ENCODE peak calls at places on chromosomes 12 and 14, in ten cellular contexts. X, M, G, O, Y, P, F, C, E and A are unnamed samples.
A peak's percentile ranks its signal among the peaks of the same experiment; 100 is the strongest.

GRCh38 chr12:26678697-26679660 is 154.0 kb downstream of the ITPR2 start:
- DNase-seq in G (no peak), E (no peak), F (no peak), C (no peak), M (peak; percentile 29), O (no peak), X (no peak), P (no peak), Y (no peak), A (no peak)

GRCh38 chr14:100297320-100298300 is 8.6 kb downstream of the SLC25A29 start:
- DNase-seq in Y (peak; percentile 72), E (no peak), P (peak; percentile 31), C (no peak), M (peak; percentile 70), X (peak; percentile 75), F (peak; percentile 65), O (peak; percentile 80), G (peak; percentile 88), A (no peak)

GRCh38 chr14:63345826-63346225 is 27.1 kb upstream of the GPHB5 start:
- DNase-seq in O (no peak), C (no peak), F (no peak), P (no peak), X (no peak), Y (no peak), M (no peak), G (no peak), E (no peak), A (no peak)

GRCh38 chr12:9750276-9751203 is 10.2 kb downstream of the CD69 start:
- DNase-seq in F (peak; percentile 50), Y (peak; percentile 39), O (no peak), E (no peak), P (peak; percentile 14), C (peak; percentile 73), M (peak; percentile 68), G (peak; percentile 76), X (peak; percentile 75), A (peak; percentile 11)

GRCh38 chr12:124453419-124454351 is 113.7 kb downstream of the NCOR2 start:
- DNase-seq in O (peak; percentile 86), E (peak; percentile 56), P (no peak), G (peak; percentile 51), F (peak; percentile 72), M (peak; percentile 52), Y (peak; percentile 63), X (peak; percentile 66), C (peak; percentile 74), A (no peak)

GRCh38 chr12:110498984-110499706 is 2.8 kb downstream of the VPS29 start:
- DNase-seq in O (no peak), P (peak; percentile 25), G (peak; percentile 31), X (no peak), F (no peak), C (no peak), Y (no peak), E (no peak), M (peak; percentile 57), A (no peak)

GRCh38 chr14:60093606-60094005 is 1.9 kb downstream of the PCNX4 start:
- DNase-seq in Y (no peak), P (no peak), E (no peak), X (no peak), M (peak; percentile 21), C (no peak), G (no peak), F (no peak), O (no peak), A (no peak)

GRCh38 chr12:102021540-102022246 is 40.1 kb downstream of the WASHC3 start:
- DNase-seq in P (no peak), M (no peak), G (no peak), Y (no peak), X (no peak), E (no peak), F (no peak), O (no peak), C (peak; percentile 13), A (no peak)

GRCh38 chr12:132413931-132414588 is 75.9 kb upstream of the FBRSL1 start:
- DNase-seq in X (no peak), E (no peak), O (no peak), P (no peak), F (no peak), G (no peak), C (no peak), M (no peak), Y (no peak), A (no peak)

GRCh38 chr12:111686574-111687105 is 787 bp downstream of the ACAD10 start:
- DNase-seq in C (no peak), X (no peak), E (no peak), P (no peak), Y (no peak), O (no peak), F (no peak), G (peak; percentile 8), M (peak; percentile 19), A (no peak)

GRCh38 chr12:111685811-111686573 is at the start of the genes ACAD10 and BRAP:
- DNase-seq in G (peak; percentile 96), E (peak; percentile 63), F (peak; percentile 97), M (peak; percentile 92), X (peak; percentile 87), C (peak; percentile 88), P (peak; percentile 73), O (peak; percentile 95), Y (peak; percentile 94), A (peak; percentile 82)

GRCh38 chr12:111685322-111685810 is 390 bp downstream of the BRAP start:
- DNase-seq in F (peak; percentile 60), M (no peak), E (no peak), P (no peak), Y (no peak), O (no peak), C (no peak), X (no peak), G (no peak), A (no peak)

GRCh38 chr12:111687952-111688351 is 2.1 kb downstream of the ACAD10 start:
- DNase-seq in F (no peak), P (no peak), M (no peak), O (no peak), E (no peak), G (no peak), C (no peak), X (no peak), Y (no peak), A (no peak)

DNA sequence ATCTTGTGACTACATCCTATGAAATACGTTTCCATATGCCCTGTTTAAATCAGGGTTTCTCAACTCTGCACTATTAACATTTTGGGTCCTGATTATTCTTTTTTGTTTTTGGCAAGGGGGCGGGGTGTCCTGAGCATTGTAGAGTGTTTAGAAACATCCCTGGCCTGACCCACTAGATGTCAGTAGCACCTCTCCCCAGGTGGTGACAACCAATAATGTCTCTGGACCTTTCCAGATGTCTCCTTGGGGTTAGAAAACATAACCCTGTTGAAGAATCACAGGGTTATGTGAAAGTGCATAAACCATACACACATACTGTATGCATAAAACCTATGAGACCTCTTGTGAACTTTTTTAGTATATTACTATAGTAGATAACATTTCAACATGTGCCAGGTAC is 1.4 kb downstream of the ACAD10 start:
- DNase-seq in Y (no peak), C (peak; percentile 46), G (no peak), X (no peak), O (no peak), P (no peak), F (no peak), M (no peak), E (no peak), A (no peak)
- TF ChIP-seq CTCF in Y (no peak), C (peak; percentile 25), G (no peak), X (no peak), O (no peak), P (no peak), F (no peak), M (no peak), E (no peak), A (peak; percentile 7)

DNA sequence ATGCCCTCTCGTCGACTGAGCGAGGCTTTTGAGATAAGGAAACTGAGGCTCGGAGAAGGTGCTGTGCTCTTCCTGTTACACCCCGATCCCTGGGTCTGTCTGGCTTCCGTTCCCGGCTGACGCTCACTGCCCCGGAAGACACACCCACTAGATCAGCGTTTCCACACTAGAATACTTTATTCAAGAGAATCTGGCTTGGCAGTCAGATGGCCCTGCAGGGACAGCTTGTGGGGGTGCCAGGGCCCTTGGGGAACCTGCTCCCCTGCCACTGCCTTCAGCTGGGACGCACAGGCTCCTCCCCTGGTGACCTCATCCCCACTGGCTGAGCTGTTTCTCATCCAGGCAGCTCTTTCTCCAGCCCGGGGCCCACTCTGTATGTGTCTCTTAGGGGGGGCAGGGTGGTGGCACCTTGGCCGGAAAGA is 13.7 kb downstream of the PGF start:
- DNase-seq in C (no peak), M (peak; percentile 52), F (no peak), P (no peak), X (no peak), O (peak; percentile 58), E (no peak), Y (no peak), G (peak; percentile 31), A (no peak)
- H3K4me3 ChIP-seq in C (no peak overlapping the region), M (no peak overlapping the region), F (no peak overlapping the region), P (no peak overlapping the region), X (no peak overlapping the region), O (peak overlapping the region; percentile 19), E (no peak overlapping the region), Y (no peak overlapping the region), G (no peak overlapping the region), A (no peak overlapping the region)

GRCh38 chr14:49620182-49621113 is at the start of the genes MGAT2 and RPL36AL:
- DNase-seq in Y (peak; percentile 98), X (peak; percentile 93), O (peak; percentile 99), P (peak; percentile 98), G (peak; percentile 99), C (peak; percentile 92), F (peak; percentile 99), M (peak; percentile 99), E (peak; percentile 62), A (peak; percentile 97)
- TF ChIP-seq CTCF in Y (peak; percentile 43), X (peak; percentile 79), O (peak; percentile 49), P (peak; percentile 28), G (peak; percentile 41), C (peak; percentile 4), F (no peak), M (peak; percentile 5), E (peak; percentile 55), A (peak; percentile 32)

GRCh38 chr12:57834086-57834876 is 12.2 kb downstream of the CTDSP2 start:
- DNase-seq in F (no peak), C (peak; percentile 36), P (no peak), M (no peak), E (no peak), X (no peak), G (no peak), Y (no peak), O (no peak), A (no peak)

GRCh38 chr12:57835366-57836288 is 10.9 kb downstream of the CTDSP2 start:
- DNase-seq in F (no peak), E (no peak), Y (no peak), G (no peak), X (no peak), O (no peak), M (no peak), P (no peak), C (no peak), A (no peak)

GRCh38 chr12:57837779-57838562 is 8.6 kb downstream of the CTDSP2 start:
- DNase-seq in C (no peak), M (peak; percentile 84), P (no peak), Y (no peak), E (no peak), X (no peak), G (peak; percentile 86), O (peak; percentile 43), F (no peak), A (no peak)

GRCh38 chr12:57838594-57839302 is 7.8 kb downstream of the CTDSP2 start:
- DNase-seq in O (no peak), G (peak; percentile 64), E (no peak), M (peak; percentile 60), X (no peak), F (no peak), C (peak; percentile 40), P (no peak), Y (no peak), A (no peak)

GRCh38 chr12:57836442-57837375 is 9.8 kb downstream of the CTDSP2 start:
- DNase-seq in M (peak; percentile 70), P (no peak), X (peak; percentile 52), Y (peak; percentile 66), O (peak; percentile 87), G (peak; percentile 95), E (no peak), C (peak; percentile 78), F (peak; percentile 80), A (no peak)
- H3K4me3 ChIP-seq in M (no peak overlapping the region), P (no peak overlapping the region), X (no peak overlapping the region), Y (no peak overlapping the region), O (peak overlapping the region; percentile 95), G (peak overlapping the region; percentile 8), E (no peak overlapping the region), C (peak overlapping the region; percentile 49), F (no peak overlapping the region), A (peak overlapping the region; percentile 0)